ENCODE peak calls at places on chromosomes 1 and 21, in six cellular contexts. V, E, H, P, B and M are unnamed samples.
A peak's percentile ranks its signal among the peaks of the same experiment; 100 is the strongest.

GRCh38 chr1:234698624-234699023 is 88.6 kb upstream of the IRF2BP2 start:
- DNase-seq in V (no peak), E (no peak), H (no peak), P (no peak), B (no peak), M (no peak)

GRCh38 chr1:8545078-8545477 is 227.2 kb downstream of the SLC45A1 start:
- DNase-seq in V (no peak), E (no peak), H (peak; percentile 56), P (no peak), B (no peak), M (no peak)

GRCh38 chr1:202254454-202255252 is 61.1 kb downstream of the LGR6 start:
- DNase-seq in V (no peak), E (no peak), H (peak; percentile 62), P (no peak), B (peak; percentile 24), M (no peak)

GRCh38 chr1:218380125-218380977 is 35.2 kb downstream of the TGFB2 start:
- DNase-seq in V (peak; percentile 63), E (no peak), H (peak; percentile 100), P (no peak), B (peak; percentile 87), M (no peak)

GRCh38 chr1:202067188-202067977 is 55.3 kb upstream of the GPR37L1 start:
- DNase-seq in V (no peak), E (no peak), H (no peak), P (no peak), B (no peak), M (no peak)

GRCh38 chr1:214102907-214103306 is 115.1 kb downstream of the PROX1 start:
- DNase-seq in V (no peak), E (no peak), H (peak; percentile 96), P (no peak), B (peak; percentile 3), M (no peak)

GRCh38 chr1:232428781-232429530 is 201.0 kb downstream of the SIPA1L2 start:
- DNase-seq in V (no peak), E (no peak), H (peak; percentile 62), P (no peak), B (no peak), M (no peak)

GRCh38 chr1:34693081-34693480 is 61.8 kb upstream of the GJB5 start:
- DNase-seq in V (no peak), E (no peak), H (no peak), P (no peak), B (no peak), M (no peak)

GRCh38 chr1:36384542-36385409 is 948 bp downstream of the STK40 start:
- DNase-seq in V (peak; percentile 87), E (peak; percentile 44), H (peak; percentile 79), P (no peak), B (peak; percentile 92), M (no peak)

GRCh38 chr1:3319874-3320245 is 134.6 kb upstream of the ARHGEF16 start:
- DNase-seq in V (peak; percentile 66), E (no peak), H (peak; percentile 90), P (no peak), B (peak; percentile 47), M (peak; percentile 40)

GRCh38 chr1:63728611-63729226 is 45.1 kb upstream of the ROR1 start:
- DNase-seq in V (no peak), E (no peak), H (no peak), P (no peak), B (no peak), M (no peak)

GRCh38 chr1:181588631-181589030 is 105.3 kb downstream of the CACNA1E start:
- DNase-seq in V (no peak), E (no peak), H (no peak), P (no peak), B (no peak), M (no peak)

GRCh38 chr1:58580186-58580585 is 3.1 kb upstream of the TACSTD2 start:
- DNase-seq in V (no peak), E (peak; percentile 21), H (no peak), P (no peak), B (no peak), M (no peak)

GRCh38 chr1:29736582-29737188 is 500.4 kb downstream of the PTPRU start:
- DNase-seq in V (no peak), E (no peak), H (peak; percentile 70), P (no peak), B (peak; percentile 22), M (no peak)

GRCh38 chr1:51270751-51271150 is 34.7 kb downstream of the RNF11 start:
- DNase-seq in V (no peak), E (no peak), H (no peak), P (no peak), B (no peak), M (no peak)

GRCh38 chr1:1241588-1242229 is 4.8 kb downstream of the C1QTNF12 start:
- DNase-seq in V (no peak), E (no peak), H (no peak), P (no peak), B (no peak), M (no peak)

GRCh38 chr1:150080784-150081183 is 13.2 kb downstream of the VPS45 start:
- DNase-seq in V (no peak), E (no peak), H (no peak), P (no peak), B (no peak), M (no peak)

GRCh38 chr1:51569284-51570062 is 47.4 kb upstream of the OSBPL9 start:
- DNase-seq in V (peak; percentile 69), E (no peak), H (peak; percentile 98), P (no peak), B (peak; percentile 87), M (no peak)

GRCh38 chr21:42236014-42236413 is 17.1 kb downstream of the ABCG1 start:
- DNase-seq in V (no peak), E (no peak), H (no peak), P (no peak), B (no peak), M (no peak)

GRCh38 chr1:163824490-163824889 is 502.7 kb downstream of the NUF2 start:
- DNase-seq in V (no peak), E (no peak), H (no peak), P (no peak), B (no peak), M (no peak)

GRCh38 chr1:25031966-25032667 is 102.0 kb upstream of the RUNX3 start:
- DNase-seq in V (peak; percentile 69), E (no peak), H (peak; percentile 85), P (no peak), B (no peak), M (no peak)
- TF ChIP-seq CTCF in V (no peak), E (no peak), H (peak; percentile 29), P (no peak), B (no peak), M (no peak)

DNA sequence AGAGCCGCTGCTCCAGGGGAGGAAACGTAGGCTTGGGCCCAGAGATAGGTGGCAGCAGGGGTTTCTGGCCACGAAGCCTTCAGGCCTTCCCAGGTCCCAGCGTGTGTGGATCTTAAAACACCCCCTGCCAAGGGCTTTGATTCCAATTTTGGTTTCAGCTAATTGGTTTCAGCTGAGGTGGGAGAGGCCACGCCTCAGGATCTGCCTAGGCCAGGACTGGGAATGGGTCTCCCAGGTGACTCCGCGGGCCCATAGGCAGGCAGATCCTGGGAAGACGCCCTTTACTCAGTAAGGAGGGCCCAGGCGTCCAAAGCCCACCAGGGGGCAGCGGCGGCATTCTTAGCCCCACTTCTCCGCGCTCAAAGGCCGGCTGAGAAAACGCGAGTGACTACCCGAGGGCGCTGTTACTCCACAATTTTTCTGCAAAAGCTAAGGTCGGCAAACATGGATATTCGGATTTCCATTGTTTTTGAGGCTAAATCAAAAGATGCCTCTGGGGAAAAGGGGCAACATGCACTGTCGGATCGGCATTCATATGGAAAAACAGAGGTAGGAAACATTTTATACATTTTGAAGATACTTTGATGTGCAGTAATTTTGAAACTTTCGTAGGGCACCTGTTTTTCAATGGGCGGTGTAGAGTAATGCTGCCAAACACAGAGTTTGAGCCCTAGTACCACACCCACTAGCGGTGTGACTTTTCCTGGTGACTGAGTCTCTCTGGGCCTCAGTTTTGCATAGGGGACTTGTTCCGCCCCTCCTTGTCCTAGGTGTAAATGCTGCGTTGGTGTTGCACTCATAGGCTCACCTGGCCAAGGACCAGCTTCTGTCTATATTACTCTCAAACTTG is 31.8 kb upstream of the BCL10 start:
- DNase-seq in V (peak; percentile 89), E (peak; percentile 84), H (peak; percentile 93), P (peak; percentile 60), B (peak; percentile 87), M (peak; percentile 85)
- H3K4me3 ChIP-seq in V (no peak overlapping the region), E (peak overlapping the region; percentile 27), H (peak overlapping the region; percentile 11), P (peak overlapping the region; percentile 23), B (no peak overlapping the region), M (no peak overlapping the region)

DNA sequence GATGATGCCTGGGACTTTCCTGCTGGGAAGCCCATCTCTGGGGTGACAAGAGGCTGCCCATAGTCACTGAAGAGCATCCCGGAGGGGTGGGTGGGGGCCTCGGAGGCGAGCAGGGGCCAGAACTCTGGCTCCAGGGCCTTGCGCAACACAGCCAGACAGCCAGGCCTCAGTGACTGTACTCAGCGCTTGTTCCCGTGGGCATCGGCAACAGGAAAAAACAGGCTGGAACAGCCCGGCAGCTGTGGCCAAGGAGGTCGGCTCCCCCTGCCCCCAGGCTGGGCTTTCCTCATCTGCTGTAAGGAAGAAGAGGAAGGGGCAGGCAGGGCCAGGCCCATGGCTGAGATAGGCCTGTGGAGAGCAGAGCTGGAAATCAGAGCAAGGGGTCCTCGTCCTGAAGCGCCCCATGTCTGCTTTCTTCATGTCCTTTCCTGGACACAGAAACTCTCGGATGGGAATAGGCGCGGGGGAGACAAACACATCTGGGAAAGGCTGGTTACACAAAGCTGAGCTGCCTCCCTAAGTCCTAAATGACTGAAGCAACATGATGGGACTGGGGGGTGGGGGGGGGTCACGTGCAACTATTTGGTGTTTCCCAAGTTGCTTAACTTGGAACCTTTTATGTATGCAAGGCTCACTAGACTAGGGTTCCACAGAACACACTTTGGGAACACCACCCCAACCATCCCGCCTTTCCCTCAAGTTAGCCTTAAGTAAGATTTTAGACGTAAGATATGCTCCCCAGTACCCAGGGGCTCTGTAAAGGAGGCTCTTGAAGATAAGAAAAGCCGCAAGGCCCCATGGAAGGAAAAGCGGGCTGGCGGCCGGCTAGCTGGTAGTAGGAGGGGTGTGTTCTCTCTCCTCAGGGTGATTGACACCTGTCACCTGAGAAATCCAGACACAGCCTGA is 30.7 kb downstream of the HSPG2 start:
- DNase-seq in V (no peak), E (no peak), H (no peak), P (peak; percentile 76), B (no peak), M (peak; percentile 76)
- H3K27ac ChIP-seq in V (peak overlapping the region; percentile 52), E (no peak overlapping the region), H (no peak overlapping the region), P (peak overlapping the region; percentile 99), B (no peak overlapping the region), M (peak overlapping the region; percentile 68)

GRCh38 chr1:18748435-18748834 is 111.0 kb downstream of the TAS1R2 start:
- DNase-seq in V (no peak), E (no peak), H (peak; percentile 22), P (no peak), B (no peak), M (no peak)

GRCh38 chr1:18750600-18750999 is 108.9 kb downstream of the TAS1R2 start:
- DNase-seq in V (no peak), E (no peak), H (no peak), P (no peak), B (no peak), M (no peak)

GRCh38 chr1:18746981-18747380 is 112.5 kb downstream of the TAS1R2 start:
- DNase-seq in V (no peak), E (no peak), H (no peak), P (no peak), B (no peak), M (no peak)

GRCh38 chr1:18751425-18751824 is 108.0 kb downstream of the TAS1R2 start:
- DNase-seq in V (no peak), E (no peak), H (no peak), P (no peak), B (no peak), M (no peak)

DNA sequence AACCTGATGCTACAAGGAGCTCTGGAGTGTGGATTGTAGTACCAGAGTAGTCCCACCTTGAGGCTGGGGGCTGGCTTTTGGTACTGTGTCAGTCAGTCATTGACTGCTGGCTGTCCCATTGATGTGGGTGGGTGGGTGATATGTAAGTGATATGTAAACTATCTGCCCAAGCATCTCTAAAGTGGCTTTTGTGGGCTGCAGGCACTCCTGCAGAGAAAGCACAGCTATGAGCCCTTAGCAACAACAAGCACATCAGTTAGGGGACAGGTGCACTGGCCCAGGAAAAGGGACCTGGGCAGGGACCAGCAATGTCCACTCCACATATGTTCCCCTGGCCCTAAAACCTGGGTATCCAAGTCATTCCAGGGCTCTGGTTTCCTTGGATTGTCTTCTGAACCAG is 109.9 kb downstream of the TAS1R2 start:
- DNase-seq in V (no peak), E (no peak), H (no peak), P (no peak), B (no peak), M (no peak)
- TF ChIP-seq CTCF in V (no peak), E (no peak), H (no peak), P (no peak), B (no peak), M (no peak)